ENCODE peak calls at places on chromosomes 1 and 21, in five cellular contexts. W is fibroblast of lung; C is iPS-NIHi11; Y is stimulated activated CD4-positive, alpha-beta T cell treated with anti-CD3 and anti-CD28 coated beads, Interleukin-2, amount 100 ng/mL, for 4 hours; M is A172. K is an unnamed sample.

GRCh38 chr1:213988639-213989070 is 882 bp downstream of the PROX1 start:
- DNase-seq in W (no peak), C (no peak), Y (no peak), M (peak), K (no peak)

GRCh38 chr21:31162827-31163226 is 124.6 kb upstream of the KRTAP19-8 start:
- DNase-seq in W (peak), C (no peak), Y (no peak), M (peak), K (peak)

GRCh38 chr1:160797861-160798273 is 1.9 kb downstream of the LY9 start:
- DNase-seq in W (no peak), C (no peak), Y (no peak), M (no peak), K (no peak)

GRCh38 chr1:15706751-15707150 is 22.6 kb downstream of the PLEKHM2 start:
- DNase-seq in W (no peak), C (no peak), Y (no peak), M (no peak), K (no peak)

GRCh38 chr1:151706464-151707415 is 9.9 kb downstream of the CELF3 start:
- DNase-seq in W (no peak), C (no peak), Y (no peak), M (no peak), K (no peak)

GRCh38 chr1:15765495-15766194 is 7.0 kb downstream of the FBLIM1 start:
- DNase-seq in W (peak), C (no peak), Y (no peak), M (peak), K (no peak)

GRCh38 chr1:186188004-186188539 is 187.0 kb downstream of the TPR start:
- DNase-seq in W (peak), C (no peak), Y (no peak), M (peak), K (peak)

GRCh38 chr1:3679799-3680453 is 27.6 kb downstream of the TP73 start:
- DNase-seq in W (no peak), C (no peak), Y (no peak), M (no peak), K (no peak)

GRCh38 chr21:14889080-14889805 is 175.6 kb downstream of the NRIP1 start:
- DNase-seq in W (peak), C (no peak), Y (no peak), M (peak), K (no peak)

GRCh38 chr1:29647581-29647980 is 411.3 kb downstream of the PTPRU start:
- DNase-seq in W (peak), C (no peak), Y (no peak), M (no peak), K (no peak)

GRCh38 chr1:15004396-15004795 is 149.2 kb upstream of the TMEM51 start:
- DNase-seq in W (no peak), C (no peak), Y (no peak), M (no peak), K (no peak)

GRCh38 chr1:100265931-100266830 is at the start of gene RTCA:
- DNase-seq in W (peak), C (peak), Y (peak), M (peak), K (peak)

GRCh38 chr21:24514081-24514733 is 1093.1 kb downstream of the MRPL39 start:
- DNase-seq in W (peak), C (no peak), Y (no peak), M (no peak), K (no peak)

GRCh38 chr1:147892731-147893214 is 9.8 kb upstream of the GJA8 start:
- DNase-seq in W (peak), C (peak), Y (no peak), M (peak), K (peak)

GRCh38 chr21:30227633-30228404 is 11.9 kb upstream of the CLDN8 start:
- DNase-seq in W (peak), C (no peak), Y (no peak), M (peak), K (no peak)

GRCh38 chr1:184163674-184164470 is 112.3 kb downstream of the TSEN15 start:
- DNase-seq in W (peak), C (peak), Y (no peak), M (peak), K (peak)

GRCh38 chr1:213905315-213905714 is 82.5 kb upstream of the PROX1 start:
- DNase-seq in W (no peak), C (no peak), Y (no peak), M (no peak), K (no peak)

GRCh38 chr1:202047977-202048376 is 37.6 kb downstream of the ELF3 start:
- DNase-seq in W (no peak), C (no peak), Y (no peak), M (no peak), K (no peak)

GRCh38 chr21:42591170-42591869 is 62.1 kb upstream of the PDE9A start:
- DNase-seq in W (no peak), C (no peak), Y (no peak), M (no peak), K (no peak)

GRCh38 chr1:31936278-31936965 is 1.7 kb downstream of the PTP4A2 start:
- DNase-seq in W (peak), C (no peak), Y (no peak), M (no peak), K (no peak)

GRCh38 chr1:116569776-116570357 is 959 bp downstream of the CD58 start:
- DNase-seq in W (no peak), C (peak), Y (no peak), M (peak), K (no peak)

GRCh38 chr1:61171346-61171745 is 89.0 kb downstream of the NFIA start:
- DNase-seq in W (no peak), C (no peak), Y (no peak), M (no peak), K (no peak)

K was measured in H54.